ENCODE peak calls at places on chromosomes 12 and 14, in ten cellular contexts. O is left ventricle myocardium inferior, R is heart right ventricle, B is AG04450, V is right lobe of liver, A is WERI-Rb-1, G is lung, U is neural progenitor cell, L is tibial artery, M is A549. C is an unnamed sample.
A peak's percentile ranks its signal among the peaks of the same experiment; 100 is the strongest.

GRCh38 chr12:85697003-85697402 is 139.2 kb downstream of the RASSF9 start:
- DNase-seq in O (no peak), R (no peak), B (no peak), V (no peak), A (no peak), G (no peak), U (no peak), L (no peak), M (no peak), C (no peak)

GRCh38 chr14:84036863-84037262 is 1493.1 kb upstream of the FLRT2 start:
- DNase-seq in O (no peak), R (no peak), B (no peak), V (no peak), A (no peak), G (no peak), U (no peak), L (no peak), M (no peak), C (no peak)

GRCh38 chr12:110065540-110065939 is 17.2 kb upstream of the C12orf76 start:
- DNase-seq in O (no peak), R (no peak), B (no peak), V (no peak), A (no peak), G (no peak), U (no peak), L (no peak), M (no peak), C (no peak)

GRCh38 chr14:22391908-22392307 is 197.1 kb downstream of the DAD1 start:
- DNase-seq in O (peak; percentile 34), R (peak; percentile 22), B (peak; percentile 37), V (peak; percentile 42), A (peak; percentile 68), G (peak; percentile 74), U (peak; percentile 85), L (peak; percentile 40), M (peak; percentile 67), C (no peak)

GRCh38 chr12:109589691-109590245 is 16.2 kb downstream of the MVK start:
- DNase-seq in O (no peak), R (no peak), B (no peak), V (no peak), A (peak; percentile 92), G (no peak), U (no peak), L (no peak), M (no peak), C (no peak)

GRCh38 chr12:10291030-10291429 is 16.6 kb upstream of the KLRD1 start:
- DNase-seq in O (no peak), R (no peak), B (no peak), V (no peak), A (no peak), G (no peak), U (no peak), L (no peak), M (no peak), C (no peak)

GRCh38 chr14:64478634-64479250 is 13.4 kb downstream of the AKAP5 start:
- DNase-seq in O (no peak), R (no peak), B (no peak), V (no peak), A (no peak), G (no peak), U (no peak), L (no peak), M (no peak), C (no peak)

GRCh38 chr12:40697566-40698257 is 5.5 kb downstream of the CNTN1 start:
- DNase-seq in O (no peak), R (no peak), B (no peak), V (no peak), A (peak; percentile 59), G (no peak), U (no peak), L (no peak), M (peak; percentile 63), C (no peak)

GRCh38 chr12:68761901-68762630 is 16.1 kb downstream of the SLC35E3 start:
- DNase-seq in O (no peak), R (no peak), B (no peak), V (no peak), A (no peak), G (no peak), U (no peak), L (no peak), M (no peak), C (no peak)

GRCh38 chr12:100020370-100020769 is 35.6 kb upstream of the ANKS1B start:
- DNase-seq in O (no peak), R (no peak), B (no peak), V (no peak), A (peak; percentile 11), G (no peak), U (no peak), L (no peak), M (no peak), C (no peak)

GRCh38 chr14:78007160-78007559 is 163.0 kb upstream of the NRXN3 start:
- DNase-seq in O (no peak), R (no peak), B (no peak), V (no peak), A (no peak), G (no peak), U (no peak), L (no peak), M (no peak), C (no peak)

GRCh38 chr14:96117101-96117897 is 78.1 kb downstream of the C14orf132 start:
- DNase-seq in O (no peak), R (no peak), B (no peak), V (no peak), A (no peak), G (no peak), U (no peak), L (no peak), M (no peak), C (no peak)
- TF ChIP-seq CTCF in O (no peak), R (no peak), B (peak; percentile 36), V (no peak), A (no peak), G (no peak), U (no peak), L (no peak), M (no peak), C (no peak)

DNA sequence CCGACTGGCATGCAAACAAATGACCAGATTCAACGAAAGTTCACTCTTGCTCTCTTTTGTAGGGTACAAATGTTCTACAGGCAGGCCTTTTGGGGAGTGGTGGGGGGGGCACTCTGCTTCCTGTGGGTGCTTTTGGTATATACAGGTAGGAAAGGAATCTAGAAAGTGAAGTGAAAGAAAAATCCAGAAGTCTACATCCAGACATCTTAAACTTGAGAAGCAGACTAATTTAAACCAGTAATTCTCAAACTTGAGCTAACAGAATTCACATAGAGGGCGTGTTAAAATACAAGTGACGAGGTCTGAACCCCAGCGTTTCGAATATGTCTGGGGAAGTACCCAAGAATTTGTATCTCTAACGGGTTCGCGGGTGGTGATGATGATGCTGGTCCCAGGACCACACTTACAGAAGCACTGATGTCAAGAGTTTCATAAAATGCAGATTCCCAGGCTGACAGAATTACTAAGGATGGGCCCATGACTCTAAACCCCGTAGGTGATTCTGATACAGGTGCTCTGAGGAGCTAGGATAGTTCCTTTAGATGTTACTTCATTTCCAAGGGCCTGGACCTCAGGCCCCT is 480 bp upstream of the GPR135 start:
- DNase-seq in O (no peak), R (no peak), B (no peak), V (no peak), A (no peak), G (no peak), U (no peak), L (no peak), M (no peak), C (no peak)
- H3K4me3 ChIP-seq in O (peak overlapping the region; percentile 80), R (peak overlapping the region; percentile 70), B (peak overlapping the region; percentile 61), V (peak overlapping the region; percentile 71), A (peak overlapping the region; percentile 69), G (no peak overlapping the region), U (peak overlapping the region; percentile 66), L (peak overlapping the region; percentile 67), M (no peak overlapping the region), C (peak overlapping the region; percentile 52)

GRCh38 chr12:24852420-24852819 is 96.5 kb downstream of the BCAT1 start:
- DNase-seq in O (no peak), R (no peak), B (no peak), V (no peak), A (no peak), G (no peak), U (no peak), L (no peak), M (no peak), C (no peak)
- TF ChIP-seq CTCF in O (peak; percentile 44), R (peak; percentile 36), B (peak; percentile 42), V (peak; percentile 49), A (no peak), G (no peak), U (peak; percentile 56), L (no peak), M (peak; percentile 27), C (peak; percentile 46)

GRCh38 chr12:124884587-124885438 is 21.1 kb upstream of the SCARB1 start:
- DNase-seq in O (no peak), R (no peak), B (no peak), V (no peak), A (peak; percentile 65), G (no peak), U (peak; percentile 43), L (no peak), M (no peak), C (no peak)
- H3K4me3 ChIP-seq in O (no peak overlapping the region), R (no peak overlapping the region), B (no peak overlapping the region), V (no peak overlapping the region), A (no peak overlapping the region), G (no peak overlapping the region), U (no peak overlapping the region), L (no peak overlapping the region), M (no peak overlapping the region), C (no peak overlapping the region)

DNA sequence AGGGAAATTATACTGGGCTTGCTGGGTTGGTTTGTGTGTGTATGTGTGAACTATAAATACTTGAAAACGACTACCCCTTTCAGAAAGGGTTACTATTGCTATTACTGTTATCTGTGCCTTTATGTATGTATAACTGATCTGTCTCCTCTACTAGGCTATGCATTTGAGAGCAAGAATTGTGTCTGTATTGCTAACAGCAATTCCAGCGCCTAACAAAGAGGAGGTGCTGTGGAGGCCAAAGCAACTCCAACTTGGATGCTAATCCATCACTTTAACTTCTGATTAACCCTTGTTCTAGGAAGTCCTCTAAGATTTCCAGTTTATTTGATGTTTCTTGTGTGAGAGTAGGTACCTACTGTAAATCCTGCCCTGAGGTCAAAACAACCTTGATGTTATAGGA is 313.9 kb downstream of the PCNX1 start:
- DNase-seq in O (no peak), R (no peak), B (no peak), V (no peak), A (no peak), G (no peak), U (no peak), L (no peak), M (no peak), C (no peak)
- TF ChIP-seq CTCF in O (no peak), R (no peak), B (no peak), V (no peak), A (no peak), G (no peak), U (no peak), L (no peak), M (no peak), C (peak; percentile 21)

GRCh38 chr12:14424545-14424944 is 59.1 kb downstream of the ATF7IP start:
- DNase-seq in O (no peak), R (no peak), B (no peak), V (no peak), A (no peak), G (no peak), U (no peak), L (no peak), M (no peak), C (no peak)
- H3K4me3 ChIP-seq in O (no peak overlapping the region), R (no peak overlapping the region), B (no peak overlapping the region), V (no peak overlapping the region), A (no peak overlapping the region), G (no peak overlapping the region), U (no peak overlapping the region), L (no peak overlapping the region), M (no peak overlapping the region), C (no peak overlapping the region)

C was measured in epithelial cell of proximal tubule.